ENCODE peak calls at places on chromosomes 7 and 10, in nine cellular contexts. V is ovary, E is gastrocnemius medialis, Z is mammary epithelial cell, C is left ventricle myocardium inferior, N is esophagus squamous epithelium, R is Peyer's patch, M is AG04450, Q is IMR-90. K is an unnamed sample.

GRCh38 chr10:23121135-23121534 is 25.8 kb downstream of the MSRB2 start:
- DNase-seq in C (no peak), M (no peak), R (no peak), Q (no peak), N (no peak), E (no peak), V (no peak), Z (no peak), K (no peak)

GRCh38 chr10:34791947-34792346 is 23.1 kb downstream of the PARD3 start:
- DNase-seq in M (no peak), E (no peak), R (no peak), Q (no peak), N (no peak), Z (no peak), V (no peak), C (no peak), K (no peak)

GRCh38 chr7:150901160-150902035 is 49.1 kb downstream of the AOC1 start:
- DNase-seq in R (no peak), N (no peak), V (no peak), Z (no peak), E (no peak), M (no peak), C (peak; percentile 34), Q (no peak), K (no peak)

GRCh38 chr7:131949659-131950058 is 393.2 kb upstream of the PODXL start:
- DNase-seq in V (no peak), C (no peak), R (no peak), Z (no peak), E (no peak), M (no peak), Q (no peak), N (no peak), K (no peak)

GRCh38 chr7:15954671-15955354 is 268.3 kb upstream of the MEOX2 start:
- DNase-seq in Z (no peak), C (no peak), E (no peak), M (no peak), V (no peak), Q (no peak), R (no peak), N (no peak), K (no peak)

GRCh38 chr10:130109796-130110235 is 814 bp downstream of the C10orf143 start:
- DNase-seq in N (peak; percentile 59), R (peak; percentile 80), Q (peak; percentile 85), C (peak; percentile 38), V (peak; percentile 69), Z (peak; percentile 67), M (peak; percentile 78), E (peak; percentile 62), K (peak; percentile 76)

GRCh38 chr10:18866852-18867251 is 181.7 kb upstream of the MALRD1 start:
- DNase-seq in N (no peak), Z (no peak), C (no peak), Q (no peak), R (no peak), V (no peak), E (no peak), M (no peak), K (no peak)

GRCh38 chr7:132895231-132895630 is 186.7 kb downstream of the CHCHD3 start:
- DNase-seq in V (no peak), C (no peak), M (no peak), Z (no peak), E (no peak), Q (no peak), N (no peak), R (no peak), K (peak; percentile 8)

GRCh38 chr7:96426027-96426426 is 104.1 kb upstream of the SLC25A13 start:
- DNase-seq in V (no peak), N (no peak), M (no peak), Z (peak; percentile 34), E (no peak), R (no peak), Q (no peak), C (no peak), K (peak; percentile 9)

GRCh38 chr7:91043181-91043580 is 221.1 kb upstream of the FZD1 start:
- DNase-seq in E (no peak), M (no peak), R (no peak), V (no peak), Q (no peak), Z (no peak), C (no peak), N (no peak), K (no peak)

GRCh38 chr10:102643346-102644065 is 773 bp upstream of the TRIM8 start:
- DNase-seq in E (peak; percentile 79), V (peak; percentile 80), C (peak; percentile 72), Q (peak; percentile 74), Z (peak; percentile 58), M (no peak), R (peak; percentile 43), N (no peak), K (peak; percentile 75)

DNA sequence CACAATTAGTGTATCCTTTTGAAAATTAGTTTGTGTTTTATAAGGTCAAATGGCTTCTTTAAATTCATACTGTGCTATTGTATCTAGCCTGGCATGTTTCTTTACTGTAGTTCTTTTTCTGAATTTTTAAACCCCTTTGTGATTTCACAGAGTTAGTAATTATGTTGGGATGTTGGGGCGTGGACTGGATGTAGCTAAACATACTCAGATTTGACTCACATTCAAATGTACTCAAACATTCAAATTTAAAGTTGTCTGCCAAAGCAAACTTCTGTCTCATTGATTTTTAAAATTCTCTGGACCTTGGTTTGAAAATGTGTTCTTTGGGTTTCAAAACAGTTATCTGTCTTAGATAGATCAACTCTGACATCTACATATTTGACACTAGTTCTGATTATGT is 7.2 kb upstream of the NRP1 start:
- DNase-seq in V (no peak), M (no peak), N (no peak), E (no peak), R (no peak), C (no peak), Q (peak; percentile 62), Z (peak; percentile 43), K (peak; percentile 70)
- H3K4me3 ChIP-seq in V (peak overlapping the region; percentile 12), M (no peak overlapping the region), N (no peak overlapping the region), E (peak overlapping the region; percentile 20), R (no peak overlapping the region), C (peak overlapping the region; percentile 41), Q (no peak overlapping the region), Z (no peak overlapping the region), K (peak overlapping the region; percentile 49)

GRCh38 chr7:44231088-44231487 is 30.3 kb downstream of the YKT6 start:
- DNase-seq in R (no peak), M (no peak), Q (no peak), N (no peak), C (no peak), Z (no peak), V (no peak), E (no peak), K (no peak)
- TF ChIP-seq CTCF in R (no peak), M (no peak), Q (no peak), N (no peak), C (peak; percentile 12), Z (no peak), V (no peak), E (no peak), K (no peak)

GRCh38 chr7:67487316-67487715 is 490.7 kb downstream of the TYW1 start:
- DNase-seq in Q (no peak), R (no peak), E (no peak), V (no peak), C (no peak), M (no peak), N (no peak), Z (no peak), K (peak; percentile 13)

GRCh38 chr7:67489881-67490280 is 493.2 kb downstream of the TYW1 start:
- DNase-seq in Z (no peak), M (no peak), N (no peak), R (no peak), E (no peak), V (no peak), Q (no peak), C (no peak), K (no peak)

GRCh38 chr7:67484244-67484751 is 487.7 kb downstream of the TYW1 start:
- DNase-seq in Q (peak; percentile 56), N (no peak), Z (peak; percentile 16), V (peak; percentile 53), R (no peak), M (peak; percentile 15), C (peak; percentile 23), E (peak; percentile 30), K (peak; percentile 66)
- H3K4me3 ChIP-seq in Q (no peak overlapping the region), N (peak overlapping the region; percentile 9), Z (no peak overlapping the region), V (no peak overlapping the region), R (no peak overlapping the region), M (no peak overlapping the region), C (peak overlapping the region; percentile 52), E (peak overlapping the region; percentile 55), K (no peak overlapping the region)

GRCh38 chr10:14617125-14617524 is 157.6 kb downstream of the FAM107B start:
- DNase-seq in E (no peak), V (no peak), N (no peak), C (no peak), Z (no peak), M (no peak), Q (no peak), R (no peak), K (no peak)

GRCh38 chr10:14616465-14616864 is 158.2 kb downstream of the FAM107B start:
- DNase-seq in Z (no peak), C (no peak), N (no peak), Q (no peak), V (no peak), M (no peak), R (no peak), E (no peak), K (no peak)

GRCh38 chr10:14618669-14619068 is 156.0 kb downstream of the FAM107B start:
- DNase-seq in E (no peak), M (no peak), V (no peak), R (no peak), C (no peak), N (no peak), Z (no peak), Q (no peak), K (no peak)

GRCh38 chr10:14621037-14621436 is 153.7 kb downstream of the FAM107B start:
- DNase-seq in M (no peak), E (no peak), C (no peak), V (no peak), R (no peak), Z (no peak), N (no peak), Q (peak; percentile 55), K (no peak)

DNA sequence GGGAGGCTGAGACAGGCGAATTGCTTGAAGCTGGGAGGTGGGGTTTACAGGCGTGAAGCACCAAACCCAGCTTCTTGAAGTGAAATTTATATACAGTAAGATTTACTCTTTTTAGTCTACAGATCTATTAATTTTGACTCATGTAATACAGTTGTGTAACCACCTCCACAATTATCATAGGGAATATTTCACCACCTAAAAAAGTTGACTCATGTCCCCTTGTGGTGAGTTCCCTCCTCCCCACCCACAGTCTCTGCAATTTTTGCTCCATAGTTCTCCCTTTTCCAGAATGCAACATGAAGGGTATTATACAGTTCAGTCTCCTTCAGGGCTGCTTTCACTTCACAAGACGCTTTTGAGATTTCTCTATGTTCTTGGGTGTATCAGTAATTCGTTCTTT is 156.8 kb downstream of the FAM107B start:
- DNase-seq in C (no peak), Z (peak; percentile 68), N (no peak), R (no peak), E (no peak), Q (peak; percentile 45), V (no peak), M (no peak), K (peak; percentile 58)
- TF ChIP-seq CTCF in C (peak; percentile 15), Z (peak; percentile 11), N (no peak), R (no peak), E (no peak), Q (peak; percentile 23), V (no peak), M (no peak), K (peak; percentile 8)

K was measured in fibroblast of lung.